ENCODE peak calls at places on chromosome 2, in ten cellular contexts. S is heart left ventricle, D is tibial nerve, T is esophagus squamous epithelium, X is ovary, W is adrenal gland, Q is Peyer's patch, G is HepG2, F is thyroid gland, V is uterus. J is an unnamed sample.
A peak's percentile ranks its signal among the peaks of the same experiment; 100 is the strongest.

GRCh38 chr2:5453648-5454390 is 238.4 kb upstream of the SOX11 start:
- DNase-seq in S (no peak), D (no peak), T (no peak), X (no peak), W (no peak), Q (no peak), G (no peak), F (no peak), V (no peak), J (no peak)

GRCh38 chr2:86485103-86485502 is 43.9 kb downstream of the KDM3A start:
- DNase-seq in S (no peak), D (no peak), T (no peak), X (no peak), W (no peak), Q (no peak), G (no peak), F (no peak), V (no peak), J (no peak)

GRCh38 chr2:162524849-162525248 is 180.9 kb downstream of the GCA start:
- DNase-seq in S (no peak), D (no peak), T (no peak), X (no peak), W (no peak), Q (no peak), G (no peak), F (no peak), V (no peak), J (no peak)

GRCh38 chr2:28717339-28717758 is 34.3 kb upstream of the PPP1CB start:
- DNase-seq in S (peak; percentile 60), D (peak; percentile 62), T (peak; percentile 23), X (peak; percentile 43), W (peak; percentile 74), Q (no peak), G (peak; percentile 23), F (peak; percentile 57), V (peak; percentile 48), J (peak; percentile 27)

GRCh38 chr2:199751480-199751879 is 99.5 kb downstream of the FTCDNL1 start:
- DNase-seq in S (no peak), D (no peak), T (no peak), X (no peak), W (no peak), Q (no peak), G (no peak), F (peak; percentile 38), V (no peak), J (no peak)

GRCh38 chr2:20062615-20063545 is 11.5 kb upstream of the LAPTM4A start:
- DNase-seq in S (no peak), D (peak; percentile 85), T (no peak), X (peak; percentile 44), W (no peak), Q (no peak), G (no peak), F (peak; percentile 20), V (no peak), J (no peak)

GRCh38 chr2:191878576-191879298 is 31.8 kb upstream of the CAVIN2 start:
- DNase-seq in S (no peak), D (no peak), T (no peak), X (no peak), W (no peak), Q (no peak), G (no peak), F (no peak), V (no peak), J (no peak)

GRCh38 chr2:95039410-95039809 is 13.9 kb downstream of the MAL start:
- DNase-seq in S (no peak), D (no peak), T (no peak), X (no peak), W (no peak), Q (no peak), G (no peak), F (no peak), V (no peak), J (no peak)

GRCh38 chr2:127101048-127101611 is 5.8 kb downstream of the BIN1 start:
- DNase-seq in S (no peak), D (no peak), T (no peak), X (no peak), W (no peak), Q (no peak), G (no peak), F (no peak), V (no peak), J (no peak)

GRCh38 chr2:127101756-127102463 is 5.0 kb downstream of the BIN1 start:
- DNase-seq in S (no peak), D (no peak), T (no peak), X (no peak), W (no peak), Q (peak; percentile 32), G (no peak), F (no peak), V (no peak), J (no peak)

GRCh38 chr2:127102464-127103242 is 4.3 kb downstream of the BIN1 start:
- DNase-seq in S (no peak), D (no peak), T (no peak), X (no peak), W (no peak), Q (no peak), G (no peak), F (no peak), V (peak; percentile 11), J (no peak)

GRCh38 chr2:127098711-127099110 is 8.2 kb downstream of the BIN1 start:
- DNase-seq in S (no peak), D (no peak), T (no peak), X (no peak), W (peak; percentile 59), Q (peak; percentile 39), G (no peak), F (no peak), V (no peak), J (no peak)

DNA sequence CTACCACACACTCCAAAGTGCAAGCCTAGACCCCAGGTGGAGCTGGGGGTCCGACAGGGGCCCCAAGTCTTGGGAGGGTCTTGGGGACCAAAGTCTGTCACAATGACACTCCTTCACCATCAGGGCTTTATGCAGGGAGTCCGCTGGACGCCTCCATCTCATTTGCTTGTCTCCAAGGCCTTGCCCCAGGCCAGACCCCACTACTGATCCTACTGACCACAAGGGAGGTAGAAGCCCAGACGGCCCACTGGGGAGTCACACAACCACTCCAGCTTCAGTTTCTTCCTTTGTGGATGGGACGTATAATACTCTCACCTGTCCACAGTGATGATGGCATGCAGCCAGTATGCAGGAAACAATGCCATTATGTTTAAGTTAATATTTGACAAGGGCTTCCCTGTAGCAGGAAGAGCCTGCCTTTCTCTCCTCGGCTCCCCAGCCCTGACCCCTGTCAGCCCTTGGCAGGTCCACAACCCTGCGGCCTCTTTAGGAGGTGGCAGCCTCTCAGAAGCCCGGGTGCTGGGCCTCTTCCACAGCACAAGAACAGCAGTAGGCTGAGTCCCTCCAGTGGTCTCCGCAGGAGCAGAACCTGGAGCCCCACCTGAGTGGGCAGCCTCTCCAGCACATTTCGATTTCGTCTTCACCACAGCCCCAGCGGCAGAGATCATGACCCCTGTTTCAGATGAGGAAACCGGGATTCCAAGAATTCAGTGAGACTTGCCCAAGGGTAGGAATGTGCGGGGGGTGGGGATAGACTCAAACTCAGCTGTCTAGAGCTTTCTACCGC is 6.5 kb downstream of the BIN1 start:
- DNase-seq in S (no peak), D (no peak), T (no peak), X (no peak), W (peak; percentile 52), Q (peak; percentile 74), G (peak; percentile 79), F (no peak), V (peak; percentile 17), J (peak; percentile 33)
- TF ChIP-seq POLR2A in S (no peak), D (no peak), T (no peak), X (no peak), W (no peak), Q (peak; percentile 67), G (no peak), F (no peak), V (no peak), J (no peak)

GRCh38 chr2:109349555-109350430 is 220.8 kb downstream of the SH3RF3 start:
- DNase-seq in S (no peak), D (no peak), T (no peak), X (no peak), W (no peak), Q (no peak), G (no peak), F (no peak), V (no peak), J (no peak)
- TF ChIP-seq CTCF in S (peak; percentile 32), D (no peak), T (no peak), X (no peak), W (no peak), Q (no peak), G (no peak), F (no peak), V (no peak), J (no peak)

DNA sequence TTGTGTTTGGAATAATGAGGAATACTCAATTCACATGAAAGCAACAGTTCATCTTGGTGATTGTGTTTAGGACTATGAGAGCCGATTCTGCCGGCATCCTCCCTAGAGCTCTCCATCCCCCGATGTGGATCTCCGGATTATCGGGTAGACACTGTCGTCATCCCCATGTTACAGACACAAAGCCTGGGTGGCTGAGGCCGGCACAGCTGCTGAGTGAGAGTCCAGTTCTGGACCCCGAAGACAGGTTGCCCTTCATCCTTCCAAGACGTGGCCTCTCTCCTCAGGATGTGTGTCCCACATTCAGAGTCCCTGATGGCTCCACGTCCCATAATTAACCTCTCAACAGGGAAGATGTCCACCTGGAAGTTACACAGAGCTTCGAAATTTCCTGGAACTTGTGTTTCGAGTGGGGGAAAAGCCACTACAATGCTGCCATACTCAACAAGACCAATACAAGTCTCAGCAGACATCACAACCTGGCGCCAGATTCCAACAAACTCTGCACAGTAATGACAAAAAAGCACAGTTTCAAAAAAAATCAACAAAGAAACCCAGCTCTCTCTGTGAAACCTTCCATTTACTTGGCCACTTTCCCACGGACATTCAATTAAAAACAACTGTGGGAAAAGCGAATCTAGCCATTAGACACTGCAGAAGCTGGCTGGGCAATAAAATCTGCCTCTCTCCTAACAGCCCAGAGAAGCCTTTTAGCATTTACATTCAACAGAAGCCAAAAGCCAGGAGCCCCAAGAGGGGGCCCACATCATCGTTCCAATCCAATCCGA is 129.2 kb downstream of the HDAC4 start:
- DNase-seq in S (no peak), D (peak; percentile 43), T (no peak), X (no peak), W (no peak), Q (no peak), G (no peak), F (no peak), V (peak; percentile 15), J (no peak)
- H3K27ac ChIP-seq in S (no peak overlapping the region), D (no peak overlapping the region), T (peak overlapping the region; percentile 48), X (no peak overlapping the region), W (no peak overlapping the region), Q (no peak overlapping the region), G (no peak overlapping the region), F (peak overlapping the region; percentile 17), V (no peak overlapping the region), J (no peak overlapping the region)

DNA sequence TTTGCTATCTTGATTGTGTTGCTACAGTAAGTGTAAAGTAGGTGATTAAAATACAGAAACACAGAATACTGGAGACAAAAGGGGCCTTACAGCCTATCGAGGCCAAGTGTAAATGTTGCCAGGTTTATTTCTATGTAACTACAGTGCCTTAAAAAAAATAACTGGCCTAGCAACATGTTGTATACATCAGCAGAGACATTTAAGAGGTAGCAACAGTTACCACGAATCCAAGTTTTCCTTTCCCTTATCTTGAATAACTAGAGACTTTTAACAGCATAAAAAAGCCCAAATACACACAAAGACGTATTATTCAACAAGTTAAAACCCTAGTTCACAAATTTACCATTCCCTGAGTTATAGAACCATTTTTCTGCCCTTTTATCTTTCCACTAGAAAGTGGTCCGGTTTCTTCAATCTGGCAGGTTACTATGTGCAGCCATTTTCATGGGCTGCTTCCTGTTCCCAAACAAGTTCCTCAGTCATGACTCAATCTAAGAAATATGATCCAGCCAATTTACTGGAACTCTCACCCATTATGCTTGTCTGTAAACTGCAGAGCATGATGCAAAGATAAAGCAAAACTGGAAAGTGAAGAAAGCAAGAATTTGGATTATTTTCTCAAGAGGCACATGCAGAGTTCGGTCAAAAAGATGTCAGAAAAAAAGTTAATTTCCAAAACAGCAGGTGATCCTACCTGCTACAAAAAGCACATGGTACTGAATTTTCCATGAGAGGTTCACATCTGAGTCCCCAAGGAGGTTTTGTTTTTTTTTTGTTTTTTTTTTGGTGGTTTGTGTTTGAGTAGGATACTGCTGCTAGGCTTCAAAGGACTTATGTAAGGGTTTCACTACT is 22.2 kb downstream of the NFE2L2 start:
- DNase-seq in S (no peak), D (peak; percentile 43), T (no peak), X (no peak), W (peak; percentile 58), Q (no peak), G (peak; percentile 70), F (no peak), V (no peak), J (peak; percentile 64)
- TF ChIP-seq POLR2A in S (no peak), D (no peak), T (no peak), X (no peak), W (no peak), Q (no peak), G (no peak), F (no peak), V (peak; percentile 27), J (no peak)